ENCODE peak calls at places on chromosomes 4 and X, in ten cellular contexts. W is H1; N is WERI-Rb-1; X is ELR; R is activated T-cell treated with anti-CD3 and anti-CD28 coated beads, Interleukin-2, amount 50 U/mL, for 4 hours; B is hepatocyte; T is memory B cell; O is stimulated activated CD4-positive, alpha-beta T cell treated with anti-CD3 and anti-CD28 coated beads, Interleukin-15, amount 100 ng/mL, for 1 hour; H is gastrocnemius medialis; M is H4. D is an unnamed sample.

GRCh38 chr4:146477054-146477453 is 44.7 kb downstream of the SLC10A7 start:
- DNase-seq in W (no peak), N (no peak), X (peak; percentile 16), R (no peak), B (no peak), T (no peak), O (no peak), H (no peak), M (no peak), D (no peak)

GRCh38 chr4:46399440-46399839 is 9.5 kb upstream of the GABRA2 start:
- DNase-seq in W (no peak), N (no peak), X (no peak), R (no peak), B (no peak), T (no peak), O (no peak), H (no peak), M (no peak), D (no peak)

GRCh38 chr4:98484031-98484430 is 174.4 kb downstream of the TSPAN5 start:
- DNase-seq in W (no peak), N (no peak), X (peak; percentile 55), R (no peak), B (no peak), T (no peak), O (no peak), H (no peak), M (no peak), D (no peak)

GRCh38 chr4:74114234-74114633 is 15.2 kb upstream of the CXCL2 start:
- DNase-seq in W (no peak), N (no peak), X (peak; percentile 90), R (no peak), B (no peak), T (no peak), O (no peak), H (no peak), M (no peak), D (no peak)

GRCh38 chr4:129358571-129358970 is 262.6 kb downstream of the C4orf33 start:
- DNase-seq in W (no peak), N (no peak), X (peak; percentile 80), R (no peak), B (no peak), T (no peak), O (no peak), H (no peak), M (peak; percentile 92), D (no peak)

GRCh38 chr4:166039822-166040221 is 166.8 kb downstream of the TLL1 start:
- DNase-seq in W (no peak), N (no peak), X (no peak), R (no peak), B (no peak), T (no peak), O (no peak), H (no peak), M (no peak), D (no peak)

GRCh38 chr4:90293320-90293719 is 166.1 kb downstream of the CCSER1 start:
- DNase-seq in W (no peak), N (no peak), X (peak; percentile 14), R (no peak), B (no peak), T (no peak), O (no peak), H (no peak), M (no peak), D (no peak)

GRCh38 chr4:107577743-107578142 is 142.3 kb downstream of the PAPSS1 start:
- DNase-seq in W (no peak), N (no peak), X (peak; percentile 1), R (no peak), B (no peak), T (no peak), O (no peak), H (no peak), M (no peak), D (no peak)

GRCh38 chr4:155666701-155667537 is at the start of gene GUCY1A1:
- DNase-seq in W (no peak), N (peak; percentile 60), X (peak; percentile 5), R (no peak), B (peak; percentile 65), T (peak; percentile 9), O (no peak), H (no peak), M (no peak), D (no peak)

GRCh38 chr4:16524911-16525574 is 298.8 kb upstream of the TAPT1 start:
- DNase-seq in W (no peak), N (no peak), X (no peak), R (no peak), B (peak; percentile 26), T (no peak), O (no peak), H (no peak), M (no peak), D (no peak)

GRCh38 chr4:89535251-89535650 is 227.7 kb upstream of the GPRIN3 start:
- DNase-seq in W (no peak), N (no peak), X (peak; percentile 26), R (no peak), B (no peak), T (no peak), O (no peak), H (no peak), M (no peak), D (no peak)

GRCh38 chr4:146814736-146815135 is 130.9 kb downstream of the TTC29 start:
- DNase-seq in W (no peak), N (no peak), X (peak; percentile 8), R (no peak), B (no peak), T (no peak), O (no peak), H (no peak), M (no peak), D (no peak)

GRCh38 chrX:13607356-13607995 is 38.1 kb downstream of the EGFL6 start:
- DNase-seq in W (no peak), N (no peak), X (no peak), R (no peak), B (peak; percentile 10), T (no peak), O (no peak), H (no peak), M (no peak), D (no peak)

GRCh38 chr4:95197353-95197752 is 351.4 kb downstream of the UNC5C start:
- DNase-seq in W (no peak), N (no peak), X (no peak), R (no peak), B (no peak), T (no peak), O (no peak), H (no peak), M (no peak), D (no peak)

GRCh38 chr4:183906486-183906735 is 1.3 kb downstream of the STOX2 start:
- DNase-seq in W (no peak), N (no peak), X (no peak), R (no peak), B (no peak), T (no peak), O (no peak), H (no peak), M (no peak), D (no peak)

GRCh38 chrX:140507223-140507981 is 2.5 kb upstream of the SOX3 start:
- DNase-seq in W (no peak), N (no peak), X (peak; percentile 72), R (no peak), B (no peak), T (no peak), O (no peak), H (no peak), M (peak; percentile 8), D (no peak)

GRCh38 chrX:2501246-2502102 is 698 bp upstream of the DHRSX start:
- DNase-seq in W (no peak), N (no peak), X (no peak), R (no peak), B (no peak), T (no peak), O (no peak), H (no peak), M (no peak), D (no peak)

GRCh38 chrX:128975716-128976115 is 547.6 kb downstream of the SMARCA1 start:
- DNase-seq in W (peak; percentile 31), N (peak; percentile 62), X (no peak), R (no peak), B (peak; percentile 56), T (no peak), O (no peak), H (no peak), M (no peak), D (no peak)

GRCh38 chr4:87038837-87039715 is 104.3 kb downstream of the AFF1 start:
- DNase-seq in W (no peak), N (peak; percentile 58), X (peak; percentile 90), R (no peak), B (peak; percentile 54), T (no peak), O (no peak), H (peak; percentile 94), M (peak; percentile 79), D (no peak)

GRCh38 chr4:9867746-9868425 is 86.5 kb downstream of the DRD5 start:
- DNase-seq in W (no peak), N (peak; percentile 79), X (no peak), R (no peak), B (no peak), T (no peak), O (no peak), H (no peak), M (no peak), D (no peak)

GRCh38 chr4:112031712-112032328 is 113.4 kb upstream of the FAM241A start:
- DNase-seq in W (no peak), N (peak; percentile 46), X (peak; percentile 77), R (no peak), B (peak; percentile 80), T (peak; percentile 11), O (no peak), H (no peak), M (peak; percentile 54), D (no peak)

GRCh38 chr4:166903408-166903807 is 330.9 kb downstream of the SPOCK3 start:
- DNase-seq in W (no peak), N (no peak), X (no peak), R (no peak), B (no peak), T (no peak), O (no peak), H (no peak), M (no peak), D (no peak)

GRCh38 chr4:73021634-73022033 is 47.9 kb downstream of the COX18 start:
- DNase-seq in W (no peak), N (no peak), X (peak; percentile 73), R (no peak), B (peak; percentile 67), T (no peak), O (no peak), H (no peak), M (peak; percentile 48), D (no peak)

GRCh38 chr4:30839583-30840520 is 119.7 kb downstream of the PCDH7 start:
- DNase-seq in W (no peak), N (no peak), X (peak; percentile 64), R (no peak), B (peak; percentile 29), T (no peak), O (no peak), H (no peak), M (peak; percentile 97), D (no peak)

GRCh38 chrX:21382715-21383114 is 8.5 kb downstream of the CNKSR2 start:
- DNase-seq in W (no peak), N (no peak), X (peak; percentile 16), R (no peak), B (no peak), T (no peak), O (no peak), H (no peak), M (no peak), D (no peak)

GRCh38 chr4:58732973-58733372 is 1622.8 kb upstream of the IGFBP7 start:
- DNase-seq in W (no peak), N (no peak), X (peak; percentile 8), R (no peak), B (no peak), T (no peak), O (no peak), H (no peak), M (peak; percentile 7), D (no peak)

GRCh38 chr4:16777726-16778125 is 120.7 kb downstream of the LDB2 start:
- DNase-seq in W (no peak), N (no peak), X (no peak), R (no peak), B (no peak), T (no peak), O (no peak), H (no peak), M (no peak), D (no peak)

GRCh38 chr4:4519296-4519898 is 22.5 kb downstream of the STX18 start:
- DNase-seq in W (no peak), N (no peak), X (peak; percentile 55), R (no peak), B (no peak), T (no peak), O (no peak), H (no peak), M (peak; percentile 24), D (no peak)

D was measured in activated T-helper 9 cell treated with anti-CD3 and anti-CD28 coated beads, Interleukin-2, amount 50 U/mL, for 16 hours.